ENCODE peak calls at places on chromosomes 7 and 10, in five cellular contexts. U is neuronal stem cell, B is mesenchymal stem cell, C is H1, O is H9. R is an unnamed sample.

GRCh38 chr10:99742240-99742639 is 10.2 kb downstream of the CUTC start:
- DNase-seq in C (no peak), O (no peak), B (no peak), U (no peak), R (peak; percentile 43)

GRCh38 chr7:157010588-157011332 is at the start of gene MNX1:
- DNase-seq in U (peak; percentile 79), O (peak; percentile 87), B (no peak), C (peak; percentile 92), R (no peak)

GRCh38 chr10:101291254-101292193 is 62.3 kb upstream of the LBX1 start:
- DNase-seq in B (peak; percentile 48), O (peak; percentile 87), U (no peak), C (peak; percentile 86), R (peak; percentile 23)

GRCh38 chr10:59536151-59536550 is 173.5 kb downstream of the SLC16A9 start:
- DNase-seq in B (peak; percentile 94), C (no peak), O (no peak), U (no peak), R (peak; percentile 92)

GRCh38 chr10:131172433-131172832 is 139.1 kb downstream of the TCERG1L start:
- DNase-seq in B (no peak), O (peak; percentile 18), C (no peak), U (no peak), R (no peak)

GRCh38 chr7:126805351-126805750 is 447.4 kb downstream of the GRM8 start:
- DNase-seq in O (peak; percentile 31), C (no peak), B (no peak), U (no peak), R (no peak)

GRCh38 chr7:37311282-37311868 is 137.3 kb downstream of the ELMO1 start:
- DNase-seq in C (no peak), B (peak; percentile 87), U (no peak), O (no peak), R (peak; percentile 7)

GRCh38 chr7:746074-747061 is 19.3 kb upstream of the PRKAR1B start:
- DNase-seq in C (no peak), B (no peak), U (no peak), O (no peak), R (no peak)

GRCh38 chr10:126907423-126907970 is 2.3 kb downstream of the DOCK1 start:
- DNase-seq in U (no peak), O (peak; percentile 27), C (no peak), B (no peak), R (no peak)

GRCh38 chr10:94677691-94678090 is 5.8 kb upstream of the CYP2C18 start:
- DNase-seq in B (no peak), O (peak; percentile 56), C (no peak), U (no peak), R (no peak)

GRCh38 chr10:110414563-110415309 is 83.0 kb upstream of the DUSP5 start:
- DNase-seq in O (no peak), U (no peak), C (no peak), B (no peak), R (no peak)

GRCh38 chr7:66591801-66592596 is 36.7 kb upstream of the KCTD7 start:
- DNase-seq in B (peak; percentile 92), C (peak; percentile 90), O (peak; percentile 91), U (peak; percentile 76), R (peak; percentile 90)

GRCh38 chr7:2040893-2041270 is 191.9 kb downstream of the MAD1L1 start:
- DNase-seq in C (no peak), U (no peak), O (peak; percentile 28), B (no peak), R (no peak)

GRCh38 chr7:117021366-117021765 is 68.1 kb downstream of the ST7 start:
- DNase-seq in C (no peak), O (no peak), U (no peak), B (no peak), R (no peak)

GRCh38 chr10:93402192-93402591 is 79.9 kb downstream of the MYOF start:
- DNase-seq in U (no peak), C (no peak), O (no peak), B (no peak), R (no peak)

GRCh38 chr10:104256335-104257080 is 1.8 kb downstream of the GSTO1 start:
- DNase-seq in U (no peak), B (peak; percentile 43), C (no peak), O (no peak), R (no peak)

GRCh38 chr10:119650692-119651513 is at the start of gene BAG3:
- DNase-seq in U (peak; percentile 87), C (peak; percentile 91), O (peak; percentile 89), B (peak; percentile 93), R (peak; percentile 92)
- H4K91ac ChIP-seq in U (no peak within 1 kb of the TSS), C (peak within 1 kb of the TSS; percentile 93), O (no peak within 1 kb of the TSS), B (peak within 1 kb of the TSS; percentile 93), R (peak within 1 kb of the TSS; percentile 75)

DNA sequence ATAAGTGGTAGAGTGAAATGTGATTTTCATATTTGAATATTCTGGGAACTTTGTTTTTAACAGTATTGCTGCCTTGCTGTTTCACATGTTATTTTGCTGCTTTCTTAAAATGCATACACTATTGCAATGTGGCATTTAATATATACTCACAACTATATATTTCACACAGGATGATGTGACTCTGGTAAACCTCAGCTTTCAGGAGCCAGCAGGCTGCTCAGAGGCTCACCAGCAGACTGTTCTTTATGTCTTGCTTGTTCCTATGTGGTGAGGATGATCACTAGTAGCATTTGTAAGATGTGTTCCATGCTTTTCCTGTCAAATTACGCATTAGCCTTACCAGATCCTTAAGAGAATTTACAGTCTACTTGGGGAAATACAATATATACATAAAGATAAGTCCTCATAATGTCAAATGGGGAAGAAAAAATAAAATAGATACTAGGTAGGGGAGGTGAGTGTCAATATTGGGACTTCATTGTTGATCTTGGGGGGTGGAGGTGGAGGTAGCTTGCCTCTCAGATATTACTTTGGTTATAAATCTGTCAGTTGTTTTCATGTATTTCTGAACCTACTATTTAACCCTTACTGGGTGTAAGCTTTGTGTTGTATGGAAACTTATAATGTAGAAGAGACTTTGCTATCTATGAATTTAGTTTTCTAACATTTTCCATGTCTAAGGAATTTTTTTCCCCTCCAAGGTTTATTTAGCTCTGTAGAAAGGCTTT is 8.4 kb downstream of the GNAI1 start:
- DNase-seq in U (no peak), B (no peak), O (no peak), C (no peak), R (no peak)
- H2BK15ac ChIP-seq in U (no peak overlapping the region), B (no peak overlapping the region), O (no peak overlapping the region), C (no peak overlapping the region), R (no peak overlapping the region)

GRCh38 chr7:102468416-102469350 is 3.9 kb downstream of the LRWD1 start:
- DNase-seq in U (no peak), B (no peak), O (no peak), C (peak; percentile 44), R (no peak)

GRCh38 chr7:102467581-102468415 is 3.0 kb downstream of the LRWD1 start:
- DNase-seq in B (no peak), C (no peak), O (no peak), U (no peak), R (no peak)

GRCh38 chr7:102466097-102466496 is 1.3 kb downstream of the LRWD1 start:
- DNase-seq in B (no peak), C (no peak), O (no peak), U (no peak), R (no peak)

GRCh38 chr7:102463841-102464576 is 654 bp downstream of the ALKBH4 start:
- DNase-seq in B (peak; percentile 25), O (peak; percentile 30), U (no peak), C (no peak), R (no peak)

DNA sequence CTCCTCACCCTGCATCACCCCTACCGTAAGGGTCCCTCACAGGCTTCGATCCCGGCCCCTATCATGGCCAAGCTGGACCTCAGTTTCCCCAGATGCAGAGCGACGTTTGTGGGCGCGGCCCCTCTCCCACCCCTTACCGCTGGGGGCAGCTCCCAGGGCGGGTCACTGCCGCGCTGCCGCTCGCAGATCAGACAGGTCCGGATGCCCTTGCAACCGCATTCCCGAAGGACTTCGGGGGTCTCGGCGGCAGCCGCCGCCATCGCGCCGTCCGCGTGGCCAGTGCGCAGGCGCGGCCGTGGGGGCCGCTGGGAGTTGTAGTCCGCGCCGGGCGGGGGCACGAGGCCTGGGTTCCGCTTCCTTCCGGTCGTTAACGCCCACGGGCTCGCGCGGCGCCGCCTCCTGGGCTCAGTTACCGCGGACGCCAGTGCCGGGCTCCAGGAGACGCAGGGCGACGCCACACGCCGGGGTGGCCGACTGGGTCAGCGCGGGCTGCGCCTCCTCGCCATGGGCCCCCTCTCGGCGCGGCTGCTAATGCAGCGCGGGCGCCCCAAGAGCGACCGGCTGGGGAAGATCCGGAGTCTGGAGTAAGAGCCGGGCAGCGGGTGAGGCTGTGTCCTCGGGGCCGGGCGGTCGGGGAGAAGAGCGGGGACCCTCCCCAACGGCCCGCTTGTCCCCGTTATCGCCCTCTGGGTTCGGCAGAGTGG is at the start of the genes ALKBH4 and LRWD1:
- DNase-seq in C (peak; percentile 97), O (peak; percentile 88), B (peak; percentile 91), U (peak; percentile 92), R (peak; percentile 87)
- H4K91ac ChIP-seq in C (peak within 1 kb of the TSS; percentile 93), O (no peak within 1 kb of the TSS), B (peak within 1 kb of the TSS; percentile 95), U (no peak within 1 kb of the TSS), R (peak within 1 kb of the TSS; percentile 96)

DNA sequence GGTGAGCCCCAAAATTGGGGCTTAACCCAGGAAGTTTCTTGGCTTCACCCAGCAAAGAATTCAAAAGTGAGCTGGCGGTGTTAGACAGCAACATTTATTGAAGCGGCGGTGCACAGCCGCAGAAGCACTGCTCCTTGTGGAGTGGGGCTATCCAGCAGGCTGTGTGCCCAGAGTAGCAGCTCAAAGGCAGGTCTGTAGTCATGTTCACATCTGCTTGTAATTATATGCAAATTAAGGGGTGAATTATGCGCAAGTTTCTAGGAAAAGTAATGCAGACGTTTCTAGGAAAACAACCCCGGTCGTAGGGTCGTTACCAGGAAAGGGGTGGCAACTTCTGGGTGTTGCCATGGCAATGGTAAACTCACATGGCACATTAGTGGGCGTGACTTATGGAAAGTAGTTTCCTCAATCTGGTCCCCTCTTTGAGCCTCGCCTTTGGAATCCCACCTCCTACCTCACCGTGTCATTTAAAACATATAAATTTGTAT is 13.7 kb upstream of the KBTBD2 start:
- DNase-seq in O (peak; percentile 90), B (peak; percentile 86), C (peak; percentile 68), U (peak; percentile 52), R (peak; percentile 66)
- H2BK15ac ChIP-seq in O (no peak overlapping the region), B (no peak overlapping the region), C (no peak overlapping the region), U (no peak overlapping the region), R (no peak overlapping the region)

GRCh38 chr10:58175990-58176910 is 91.4 kb downstream of the IPMK start:
- DNase-seq in U (peak; percentile 12), O (no peak), B (peak; percentile 40), C (no peak), R (peak; percentile 38)
- H4K91ac ChIP-seq in U (no peak overlapping the region), O (no peak overlapping the region), B (no peak overlapping the region), C (no peak overlapping the region), R (no peak overlapping the region)

DNA sequence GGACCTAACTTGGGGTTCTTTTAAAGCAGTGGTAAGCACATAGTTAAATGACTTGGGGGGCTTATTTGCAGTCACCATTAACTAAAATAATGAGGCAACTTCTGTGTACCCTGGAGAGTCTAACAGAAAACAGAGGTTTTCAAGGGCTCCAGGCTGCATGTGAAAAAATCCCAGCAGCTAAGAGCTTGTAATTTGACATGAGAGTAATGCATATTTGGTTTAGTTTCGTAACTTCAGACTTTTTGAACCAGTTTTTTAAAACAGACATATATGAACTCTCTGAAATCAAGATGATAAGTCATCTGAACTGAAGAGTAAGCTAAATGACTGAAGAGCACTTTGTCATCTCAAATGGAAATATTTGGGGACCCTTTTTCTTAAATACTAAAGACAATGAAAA is 40.2 kb upstream of the IFRD1 start:
- DNase-seq in U (no peak), C (no peak), O (no peak), B (peak; percentile 54), R (peak; percentile 66)
- H2BK15ac ChIP-seq in U (no peak overlapping the region), C (no peak overlapping the region), O (no peak overlapping the region), B (no peak overlapping the region), R (no peak overlapping the region)